ENCODE peak calls at places on chromosomes 13 and 19, in five cellular contexts. G, H, Q, Y and V are unnamed samples.

GRCh38 chr13:44744880-44745633 is 168.9 kb upstream of the TSC22D1 start:
- DNase-seq in G (no peak), Y (no peak), Q (no peak), H (no peak), V (no peak)

GRCh38 chr13:20241593-20241992 is 9.5 kb upstream of the GJB6 start:
- DNase-seq in G (no peak), Y (no peak), Q (no peak), H (no peak), V (no peak)

GRCh38 chr13:85298387-85298924 is 500.8 kb downstream of the SLITRK6 start:
- DNase-seq in G (no peak), Q (no peak), H (no peak), Y (no peak), V (no peak)

GRCh38 chr19:35986664-35987570 is 8.1 kb upstream of the SDHAF1 start:
- DNase-seq in G (peak; percentile 50), H (peak; percentile 71), Y (no peak), Q (no peak), V (no peak)

GRCh38 chr19:38831142-38831605 is 420 bp downstream of the ECH1 start:
- DNase-seq in G (peak; percentile 76), Q (no peak), H (peak; percentile 51), Y (peak; percentile 65), V (no peak)

GRCh38 chr19:17873661-17874422 is 2.1 kb downstream of the SLC5A5 start:
- DNase-seq in G (no peak), Q (peak; percentile 53), Y (no peak), H (peak; percentile 87), V (no peak)

GRCh38 chr13:20610006-20610405 is 43.0 kb downstream of the IFT88 start:
- DNase-seq in H (no peak), Q (no peak), Y (no peak), G (no peak), V (no peak)

GRCh38 chr19:31838163-31838798 is 489.0 kb upstream of the TSHZ3 start:
- DNase-seq in Q (no peak), H (no peak), G (no peak), Y (peak; percentile 10), V (peak; percentile 62)

GRCh38 chr13:49733181-49733951 is 42.1 kb upstream of the EBPL start:
- DNase-seq in Y (no peak), G (no peak), Q (no peak), H (no peak), V (no peak)

GRCh38 chr19:44455100-44455499 is 6.8 kb upstream of the ZNF229 start:
- DNase-seq in Y (no peak), Q (no peak), H (no peak), G (no peak), V (no peak)

GRCh38 chr19:29329460-29330134 is 116.6 kb upstream of the UQCRFS1 start:
- DNase-seq in Q (no peak), H (no peak), G (no peak), Y (no peak), V (no peak)

GRCh38 chr13:46577656-46578589 is 25.0 kb downstream of the LRCH1 start:
- DNase-seq in Q (no peak), Y (no peak), G (no peak), H (no peak), V (no peak)

GRCh38 chr19:28023064-28023463 is 1189.9 kb downstream of the UQCRFS1 start:
- DNase-seq in Y (no peak), Q (no peak), H (no peak), G (no peak), V (no peak)

GRCh38 chr13:40508112-40508511 is 158.3 kb downstream of the FOXO1 start:
- DNase-seq in Y (no peak), Q (no peak), H (no peak), G (no peak), V (no peak)

GRCh38 chr19:19468424-19469050 is 46.8 kb downstream of the TSSK6 start:
- DNase-seq in G (no peak), H (no peak), Y (no peak), Q (no peak), V (no peak)